ENCODE peak calls at places on chromosomes 13 and 19, in eight cellular contexts. M, Z, H, J, D, I, R and E are unnamed samples.

GRCh38 chr19:11025997-11026396 is 63.3 kb upstream of the LDLR start:
- DNase-seq in Z (no peak), D (no peak), J (no peak), R (no peak), H (no peak), M (no peak), I (no peak), E (no peak)

GRCh38 chr19:4061178-4061682 is 5.5 kb downstream of the ZBTB7A start:
- DNase-seq in I (peak; percentile 89), H (no peak), Z (peak; percentile 47), M (no peak), D (peak; percentile 84), J (peak; percentile 94), R (peak; percentile 70), E (peak; percentile 87)

GRCh38 chr19:1087813-1088418 is 7.3 kb downstream of the POLR2E start:
- DNase-seq in Z (no peak), R (no peak), I (no peak), D (no peak), M (no peak), H (no peak), J (no peak), E (peak; percentile 87)

GRCh38 chr19:39428309-39429112 is 7.2 kb downstream of the RPS16 start:
- DNase-seq in D (peak; percentile 86), Z (peak; percentile 67), I (no peak), J (no peak), M (peak; percentile 96), H (peak; percentile 91), R (no peak), E (peak; percentile 76)

GRCh38 chr19:10037809-10038208 is 24.5 kb downstream of the RDH8 start:
- DNase-seq in R (no peak), D (no peak), J (peak; percentile 40), I (no peak), Z (no peak), H (no peak), M (no peak), E (no peak)

GRCh38 chr19:55069137-55069858 is 6.3 kb upstream of the RDH13 start:
- DNase-seq in R (peak; percentile 78), J (no peak), M (no peak), H (no peak), Z (no peak), I (peak; percentile 70), D (peak; percentile 65), E (no peak)

GRCh38 chr13:75384881-75385707 is 96.9 kb downstream of the TBC1D4 start:
- DNase-seq in Z (no peak), D (no peak), R (no peak), J (no peak), I (no peak), M (no peak), H (no peak), E (no peak)

GRCh38 chr13:49996951-49997895 is at the start of gene TRIM13:
- DNase-seq in D (peak; percentile 93), Z (peak; percentile 88), R (peak; percentile 79), I (peak; percentile 82), H (peak; percentile 78), M (peak; percentile 88), J (peak; percentile 89), E (peak; percentile 95)

GRCh38 chr19:45424191-45425058 is 708 bp upstream of the ERCC1 start:
- DNase-seq in D (peak; percentile 93), H (peak; percentile 95), Z (peak; percentile 54), M (peak; percentile 98), J (peak; percentile 84), R (peak; percentile 97), I (no peak), E (peak; percentile 87)

GRCh38 chr13:25170554-25171107 is 1.5 kb downstream of the AMER2 start:
- DNase-seq in H (no peak), J (no peak), I (no peak), R (no peak), Z (peak; percentile 33), D (no peak), M (no peak), E (peak; percentile 76)

GRCh38 chr13:106486287-106486686 is 49.2 kb downstream of the EFNB2 start:
- DNase-seq in D (no peak), J (no peak), R (no peak), H (no peak), I (no peak), Z (no peak), M (no peak), E (no peak)

GRCh38 chr13:49046534-49046933 is 70.8 kb downstream of the FNDC3A start:
- DNase-seq in J (no peak), H (peak; percentile 36), Z (no peak), R (no peak), D (no peak), I (no peak), M (peak; percentile 29), E (no peak)

DNA sequence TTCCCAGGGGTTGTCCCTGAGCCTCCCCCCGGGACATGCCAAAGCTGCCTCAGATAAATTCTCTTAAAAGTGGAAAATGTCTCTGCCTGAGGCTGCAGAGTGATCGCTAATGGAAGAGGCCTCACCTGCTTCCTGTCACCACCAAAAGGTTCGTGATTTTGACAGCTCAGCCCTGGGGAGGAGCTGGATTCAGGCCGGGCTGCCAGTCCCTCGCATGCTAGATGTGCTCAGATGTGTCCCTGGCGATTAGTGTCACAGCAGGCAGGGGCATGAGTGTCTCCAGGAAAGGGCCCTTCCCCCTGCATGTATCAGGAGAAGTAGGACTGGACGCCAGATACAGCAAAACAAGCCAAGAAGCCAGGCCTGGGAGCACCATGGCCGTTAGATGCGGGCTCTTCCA is 626.5 kb downstream of the UQCRFS1 start:
- DNase-seq in J (no peak), M (no peak), H (no peak), R (no peak), I (no peak), Z (no peak), D (no peak), E (no peak)
- H3K4me1 ChIP-seq in J (no peaks in the 10 kb centered on the region), M (no peaks in the 10 kb centered on the region), H (no peaks in the 10 kb centered on the region), R (no peaks in the 10 kb centered on the region), I (no peaks in the 10 kb centered on the region), Z (no peaks in the 10 kb centered on the region), D (no peaks in the 10 kb centered on the region), E (no peaks in the 10 kb centered on the region)

DNA sequence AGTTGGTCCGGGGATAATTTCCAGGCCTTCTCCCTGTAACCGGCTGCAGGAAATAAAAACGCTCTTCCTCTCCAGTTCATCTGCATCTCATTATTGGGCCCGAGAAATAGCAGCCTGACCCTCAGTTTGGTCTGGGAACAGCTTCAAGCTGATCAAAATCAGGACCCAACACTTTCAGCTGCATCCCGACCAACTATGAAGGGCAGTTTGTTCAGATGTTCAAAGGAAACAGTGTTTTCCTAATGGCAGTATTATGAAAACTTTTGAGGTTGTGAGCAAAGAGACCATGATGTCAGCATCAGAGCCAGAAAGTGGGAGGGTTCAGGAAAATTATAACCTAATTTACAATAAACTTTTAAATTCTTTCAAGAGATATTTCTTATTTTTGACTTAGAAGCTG is 35.7 kb downstream of the STK24 start:
- DNase-seq in M (no peak), J (no peak), R (no peak), D (no peak), H (no peak), Z (no peak), I (no peak), E (no peak)
- H3K4me1 ChIP-seq in M (peaks cover 27% of the 10 kb centered on the region), J (peaks cover 6% of the 10 kb centered on the region), R (peaks cover 17% of the 10 kb centered on the region), D (peaks cover 98% of the 10 kb centered on the region), H (peaks cover 10% of the 10 kb centered on the region), Z (peaks cover 5% of the 10 kb centered on the region), I (no peaks in the 10 kb centered on the region), E (peaks cover 82% of the 10 kb centered on the region)

GRCh38 chr19:47099576-47100050 is 14.0 kb downstream of the ZC3H4 start:
- DNase-seq in Z (no peak), R (no peak), D (no peak), I (no peak), H (no peak), J (no peak), M (no peak), E (no peak)
- H3K4me1 ChIP-seq in Z (no peaks in the 10 kb centered on the region), R (peaks cover 37% of the 10 kb centered on the region), D (peaks cover 75% of the 10 kb centered on the region), I (peaks cover 39% of the 10 kb centered on the region), H (peaks cover 34% of the 10 kb centered on the region), J (no peaks in the 10 kb centered on the region), M (peaks cover 7% of the 10 kb centered on the region), E (peaks cover 11% of the 10 kb centered on the region)

GRCh38 chr19:28878862-28879566 is 333.9 kb downstream of the UQCRFS1 start:
- DNase-seq in Z (peak; percentile 71), D (peak; percentile 60), I (peak; percentile 25), J (peak; percentile 70), M (peak; percentile 71), H (peak; percentile 8), R (peak; percentile 21), E (peak; percentile 48)
- H3K4me1 ChIP-seq in Z (no peaks in the 10 kb centered on the region), D (peaks cover 14% of the 10 kb centered on the region), I (no peaks in the 10 kb centered on the region), J (no peaks in the 10 kb centered on the region), M (no peaks in the 10 kb centered on the region), H (no peaks in the 10 kb centered on the region), R (no peaks in the 10 kb centered on the region), E (no peaks in the 10 kb centered on the region)